ENCODE peak calls at places on chromosomes 11 and 22, in nine cellular contexts. One of them, this sample, is unnamed.

GRCh38 chr11:45390407-45390806 is 104.3 kb upstream of the SYT13 start:
- DNase-seq in stimulated activated CD4-positive, alpha-beta T cell treated with anti-CD3 and anti-CD28 coated beads, Interleukin-12 subunit alpha, Interleukin-12 subunit beta, amount 100 ng/mL, for 48 hours: no peak
- DNase-seq in AG08396: no peak
- DNase-seq in HCT116: no peak
- DNase-seq in activated CD4-positive, alpha-beta T cell treated with anti-CD3 and anti-CD28 coated beads, Interleukin-2, amount 50 U/mL, for 4 hours: no peak
- DNase-seq in RPMI7951: no peak
- DNase-seq in pons: no peak
- DNase-seq in HEK293T: no peak
- DNase-seq in breast epithelium: no peak
- DNase-seq in this sample: no peak

GRCh38 chr11:126135182-126136176 is 72.8 kb upstream of the CDON start:
- DNase-seq in stimulated activated CD4-positive, alpha-beta T cell treated with anti-CD3 and anti-CD28 coated beads, Interleukin-12 subunit alpha, Interleukin-12 subunit beta, amount 100 ng/mL, for 48 hours: no peak
- DNase-seq in AG08396: no peak
- DNase-seq in HCT116: no peak
- DNase-seq in activated CD4-positive, alpha-beta T cell treated with anti-CD3 and anti-CD28 coated beads, Interleukin-2, amount 50 U/mL, for 4 hours: no peak
- DNase-seq in RPMI7951: no peak
- DNase-seq in pons: no peak
- DNase-seq in HEK293T: no peak
- DNase-seq in breast epithelium: no peak
- DNase-seq in this sample: no peak

GRCh38 chr11:69703711-69704507 is at the start of gene FGF19:
- DNase-seq in stimulated activated CD4-positive, alpha-beta T cell treated with anti-CD3 and anti-CD28 coated beads, Interleukin-12 subunit alpha, Interleukin-12 subunit beta, amount 100 ng/mL, for 48 hours: no peak
- DNase-seq in AG08396: peak
- DNase-seq in HCT116: no peak
- DNase-seq in activated CD4-positive, alpha-beta T cell treated with anti-CD3 and anti-CD28 coated beads, Interleukin-2, amount 50 U/mL, for 4 hours: no peak
- DNase-seq in RPMI7951: no peak
- DNase-seq in pons: no peak
- DNase-seq in HEK293T: no peak
- DNase-seq in breast epithelium: no peak
- DNase-seq in this sample: no peak

GRCh38 chr11:810040-810567 is 337 bp downstream of the RPLP2 start:
- DNase-seq in stimulated activated CD4-positive, alpha-beta T cell treated with anti-CD3 and anti-CD28 coated beads, Interleukin-12 subunit alpha, Interleukin-12 subunit beta, amount 100 ng/mL, for 48 hours: no peak
- DNase-seq in AG08396: no peak
- DNase-seq in HCT116: no peak
- DNase-seq in activated CD4-positive, alpha-beta T cell treated with anti-CD3 and anti-CD28 coated beads, Interleukin-2, amount 50 U/mL, for 4 hours: no peak
- DNase-seq in RPMI7951: no peak
- DNase-seq in pons: no peak
- DNase-seq in HEK293T: no peak
- DNase-seq in breast epithelium: no peak
- DNase-seq in this sample: no peak

GRCh38 chr22:46061431-46062231 is 84.7 kb upstream of the WNT7B start:
- DNase-seq in stimulated activated CD4-positive, alpha-beta T cell treated with anti-CD3 and anti-CD28 coated beads, Interleukin-12 subunit alpha, Interleukin-12 subunit beta, amount 100 ng/mL, for 48 hours: no peak
- DNase-seq in AG08396: no peak
- DNase-seq in HCT116: no peak
- DNase-seq in activated CD4-positive, alpha-beta T cell treated with anti-CD3 and anti-CD28 coated beads, Interleukin-2, amount 50 U/mL, for 4 hours: no peak
- DNase-seq in RPMI7951: no peak
- DNase-seq in pons: no peak
- DNase-seq in HEK293T: no peak
- DNase-seq in breast epithelium: peak
- DNase-seq in this sample: no peak

GRCh38 chr11:111776398-111777093 is 10.4 kb upstream of the PPP2R1B start:
- DNase-seq in stimulated activated CD4-positive, alpha-beta T cell treated with anti-CD3 and anti-CD28 coated beads, Interleukin-12 subunit alpha, Interleukin-12 subunit beta, amount 100 ng/mL, for 48 hours: no peak
- DNase-seq in AG08396: no peak
- DNase-seq in HCT116: no peak
- DNase-seq in activated CD4-positive, alpha-beta T cell treated with anti-CD3 and anti-CD28 coated beads, Interleukin-2, amount 50 U/mL, for 4 hours: no peak
- DNase-seq in RPMI7951: no peak
- DNase-seq in pons: no peak
- DNase-seq in HEK293T: no peak
- DNase-seq in breast epithelium: no peak
- DNase-seq in this sample: no peak

GRCh38 chr11:45927684-45928413 is 5.4 kb downstream of the LARGE2 start:
- DNase-seq in stimulated activated CD4-positive, alpha-beta T cell treated with anti-CD3 and anti-CD28 coated beads, Interleukin-12 subunit alpha, Interleukin-12 subunit beta, amount 100 ng/mL, for 48 hours: no peak
- DNase-seq in AG08396: no peak
- DNase-seq in HCT116: no peak
- DNase-seq in activated CD4-positive, alpha-beta T cell treated with anti-CD3 and anti-CD28 coated beads, Interleukin-2, amount 50 U/mL, for 4 hours: no peak
- DNase-seq in RPMI7951: no peak
- DNase-seq in pons: no peak
- DNase-seq in HEK293T: no peak
- DNase-seq in breast epithelium: no peak
- DNase-seq in this sample: no peak

GRCh38 chr11:1226981-1227550 is 4.2 kb downstream of the MUC5B start:
- DNase-seq in stimulated activated CD4-positive, alpha-beta T cell treated with anti-CD3 and anti-CD28 coated beads, Interleukin-12 subunit alpha, Interleukin-12 subunit beta, amount 100 ng/mL, for 48 hours: no peak
- DNase-seq in AG08396: peak
- DNase-seq in HCT116: no peak
- DNase-seq in activated CD4-positive, alpha-beta T cell treated with anti-CD3 and anti-CD28 coated beads, Interleukin-2, amount 50 U/mL, for 4 hours: no peak
- DNase-seq in RPMI7951: no peak
- DNase-seq in pons: no peak
- DNase-seq in HEK293T: peak
- DNase-seq in breast epithelium: no peak
- DNase-seq in this sample: no peak

GRCh38 chr11:118621898-118622375 is 14.5 kb downstream of the PHLDB1 start:
- DNase-seq in stimulated activated CD4-positive, alpha-beta T cell treated with anti-CD3 and anti-CD28 coated beads, Interleukin-12 subunit alpha, Interleukin-12 subunit beta, amount 100 ng/mL, for 48 hours: no peak
- DNase-seq in AG08396: no peak
- DNase-seq in HCT116: no peak
- DNase-seq in activated CD4-positive, alpha-beta T cell treated with anti-CD3 and anti-CD28 coated beads, Interleukin-2, amount 50 U/mL, for 4 hours: no peak
- DNase-seq in RPMI7951: peak
- DNase-seq in pons: no peak
- DNase-seq in HEK293T: no peak
- DNase-seq in breast epithelium: no peak
- DNase-seq in this sample: no peak